ENCODE peak calls at places on chromosomes 11 and 22, in six cellular contexts. E is GM03348, V is A549, O is body of pancreas, B is neuronal stem cell, Y is neural crest cell. X is an unnamed sample.

GRCh38 chr11:65355013-65355775 is 643 bp downstream of the TIGD3 start:
- DNase-seq in B (peak; percentile 40), E (peak; percentile 21), Y (peak; percentile 42), O (no peak), V (peak; percentile 37), X (peak; percentile 39)

GRCh38 chr22:28989484-28989883 is 72.1 kb downstream of the C22orf31 start:
- DNase-seq in B (no peak), O (no peak), Y (no peak), V (no peak), E (no peak), X (no peak)

GRCh38 chr22:22450343-22450839 is 58.2 kb downstream of the ZNF280B start:
- DNase-seq in E (no peak), O (no peak), Y (no peak), B (no peak), V (no peak), X (peak; percentile 35)

GRCh38 chr22:49777569-49778250 is 50.0 kb downstream of the BRD1 start:
- DNase-seq in B (no peak), O (no peak), E (no peak), Y (no peak), V (no peak), X (no peak)

GRCh38 chr11:128174465-128175101 is 412.8 kb downstream of the ETS1 start:
- DNase-seq in E (peak; percentile 69), V (no peak), O (no peak), B (no peak), Y (no peak), X (no peak)

GRCh38 chr11:117690484-117691205 is 106.4 kb downstream of the DSCAML1 start:
- DNase-seq in B (no peak), O (no peak), Y (no peak), V (no peak), E (no peak), X (no peak)

GRCh38 chr11:112352907-112353306 is 92.2 kb upstream of the PLET1 start:
- DNase-seq in E (no peak), O (no peak), B (no peak), V (no peak), Y (no peak), X (no peak)

GRCh38 chr11:57674251-57674650 is 6.3 kb downstream of the ZDHHC5 start:
- DNase-seq in Y (no peak), E (no peak), O (no peak), B (no peak), V (no peak), X (no peak)

GRCh38 chr22:23862103-23862502 is 4.4 kb downstream of the SLC2A11 start:
- DNase-seq in O (peak; percentile 38), Y (no peak), B (no peak), E (peak; percentile 62), V (peak; percentile 52), X (peak; percentile 45)

GRCh38 chr11:47280860-47281259 is 10.9 kb downstream of the MADD start:
- DNase-seq in Y (no peak), O (no peak), B (no peak), V (no peak), E (no peak), X (no peak)

GRCh38 chr22:29706991-29707390 is 12.8 kb upstream of the CABP7 start:
- DNase-seq in O (no peak), E (no peak), V (no peak), Y (no peak), B (no peak), X (no peak)

GRCh38 chr11:29802522-29802921 is 214.3 kb downstream of the KCNA4 start:
- DNase-seq in O (no peak), V (no peak), B (no peak), Y (no peak), E (no peak), X (no peak)

GRCh38 chr11:64920124-64920523 is 3.1 kb upstream of the ATG2A start:
- DNase-seq in E (no peak), O (no peak), Y (no peak), V (no peak), B (no peak), X (no peak)

GRCh38 chr11:120816711-120817110 is 207.2 kb upstream of the TBCEL start:
- DNase-seq in B (no peak), E (no peak), Y (no peak), O (no peak), V (no peak), X (no peak)

GRCh38 chr11:62000539-62001446 is 33.4 kb upstream of the FTH1 start:
- DNase-seq in B (no peak), V (no peak), E (no peak), Y (no peak), O (no peak), X (no peak)

GRCh38 chr11:22173532-22173931 is 19.4 kb upstream of the ANO5 start:
- DNase-seq in E (no peak), V (no peak), B (no peak), Y (no peak), O (no peak), X (no peak)

GRCh38 chr11:46745995-46746394 is 27.0 kb downstream of the F2 start:
- DNase-seq in O (no peak), B (no peak), Y (no peak), E (no peak), V (no peak), X (no peak)

GRCh38 chr11:113161671-113162589 is 152.5 kb upstream of the TTC12 start:
- DNase-seq in O (peak; percentile 18), E (no peak), Y (no peak), B (no peak), V (no peak), X (no peak)

GRCh38 chr11:74468521-74469280 is 1.4 kb upstream of the KCNE3 start:
- DNase-seq in E (no peak), O (no peak), B (no peak), Y (no peak), V (no peak), X (no peak)

GRCh38 chr11:75170463-75171201 is 19.7 kb downstream of the SLCO2B1 start:
- DNase-seq in B (no peak), E (no peak), V (no peak), O (no peak), Y (no peak), X (no peak)

GRCh38 chr11:96196074-96196787 is 146.8 kb downstream of the MAML2 start:
- DNase-seq in O (no peak), V (no peak), B (no peak), Y (no peak), E (no peak), X (no peak)

GRCh38 chr22:24426859-24427499 is 420 bp upstream of the ADORA2A start:
- DNase-seq in Y (no peak), B (no peak), V (no peak), O (no peak), E (no peak), X (no peak)

GRCh38 chr11:18523079-18523478 is 3.7 kb downstream of the TSG101 start:
- DNase-seq in E (no peak), Y (no peak), O (no peak), V (no peak), B (no peak), X (no peak)

GRCh38 chr22:39317084-39317755 is 2.2 kb downstream of the RPL3 start:
- DNase-seq in Y (no peak), E (no peak), O (no peak), B (no peak), V (no peak), X (no peak)

GRCh38 chr11:117471776-117472175 is 144.1 kb downstream of the CEP164 start:
- DNase-seq in V (no peak), B (no peak), O (no peak), Y (no peak), E (no peak), X (no peak)

GRCh38 chr22:17862646-17863181 is 88.4 kb upstream of the BID start:
- DNase-seq in B (no peak), E (no peak), O (no peak), V (no peak), Y (no peak), X (no peak)

GRCh38 chr11:26522912-26523610 is 49.0 kb downstream of the MUC15 start:
- DNase-seq in Y (no peak), V (no peak), E (no peak), O (no peak), B (no peak), X (no peak)

GRCh38 chr22:35568751-35569725 is 28.4 kb downstream of the RASD2 start:
- DNase-seq in Y (no peak), O (no peak), V (no peak), E (peak; percentile 64), B (no peak), X (no peak)

GRCh38 chr22:36862251-36863242 is 1.7 kb downstream of the NCF4 start:
- DNase-seq in O (no peak), Y (no peak), E (no peak), V (no peak), B (no peak), X (peak; percentile 44)

GRCh38 chr11:62144641-62145255 is 20.9 kb downstream of the INCENP start:
- DNase-seq in Y (no peak), E (no peak), B (no peak), O (peak; percentile 8), V (no peak), X (no peak)

GRCh38 chr11:128895505-128895904 is 4.3 kb downstream of the KCNJ5 start:
- DNase-seq in V (no peak), E (no peak), B (no peak), Y (no peak), O (no peak), X (no peak)

GRCh38 chr11:7677801-7678201 is 4.5 kb upstream of the CYB5R2 start:
- DNase-seq in V (no peak), Y (no peak), O (no peak), E (no peak), B (no peak), X (no peak)

GRCh38 chr11:35363246-35364100 is 55.9 kb downstream of the SLC1A2 start:
- DNase-seq in O (no peak), B (no peak), Y (no peak), E (peak; percentile 66), V (no peak), X (peak; percentile 35)

GRCh38 chr22:29004647-29005371 is 56.8 kb downstream of the C22orf31 start:
- DNase-seq in Y (peak; percentile 64), B (peak; percentile 88), E (no peak), V (no peak), O (peak; percentile 72), X (peak; percentile 43)

GRCh38 chr11:16853266-16853665 is 114.8 kb downstream of the C11orf58 start:
- DNase-seq in B (no peak), E (no peak), V (no peak), Y (no peak), O (no peak), X (no peak)

GRCh38 chr22:25629613-25630012 is 65.1 kb downstream of the GRK3 start:
- DNase-seq in Y (no peak), O (no peak), E (no peak), B (no peak), V (no peak), X (no peak)

GRCh38 chr11:129538323-129538722 is 162.7 kb downstream of the BARX2 start:
- DNase-seq in B (no peak), Y (no peak), O (no peak), E (no peak), V (no peak), X (no peak)

GRCh38 chr11:70823771-70824170 is 425.4 kb downstream of the CTTN start:
- DNase-seq in O (no peak), Y (no peak), E (no peak), B (no peak), V (no peak), X (no peak)

GRCh38 chr22:38824587-38824986 is 19.2 kb downstream of the NPTXR start:
- DNase-seq in Y (peak; percentile 87), O (peak; percentile 50), V (peak; percentile 31), B (peak; percentile 87), E (peak; percentile 86), X (peak; percentile 41)